ENCODE peak calls at places on chromosomes 12 and 14, in ten cellular contexts. G is Calu3; U is HepG2; H is stimulated activated CD4-positive, alpha-beta T cell treated with anti-CD3 and anti-CD28 coated beads, Interleukin-15, amount 100 ng/mL, for 1 hour; A is MV-4-11; O is SW480; V is osteoblast; Y is upper lobe of left lung; Q is kidney tubule cell; T is KBM-7. D is an unnamed sample.

GRCh38 chr14:98593361-98593761 is 678.6 kb downstream of the BCL11B start:
- DNase-seq in H (no peak), Y (no peak), G (no peak), Q (no peak), O (no peak), U (no peak), V (no peak), A (no peak), T (no peak), D (no peak)

GRCh38 chr12:75978677-75979076 is 52.9 kb downstream of the PHLDA1 start:
- DNase-seq in Q (no peak), A (no peak), O (peak), U (no peak), V (no peak), T (no peak), G (no peak), Y (no peak), H (no peak), D (no peak)

GRCh38 chr12:3684449-3685051 is 68.4 kb downstream of the CRACR2A start:
- DNase-seq in Q (no peak), Y (no peak), A (no peak), V (no peak), G (no peak), O (no peak), T (no peak), U (no peak), H (no peak), D (no peak)

GRCh38 chr14:55951366-55952206 is 166.6 kb upstream of the PELI2 start:
- DNase-seq in H (no peak), Y (no peak), T (no peak), O (no peak), V (no peak), G (no peak), Q (no peak), A (no peak), U (no peak), D (no peak)

GRCh38 chr12:14961466-14962155 is at the start of gene ARHGDIB:
- DNase-seq in O (no peak), U (no peak), A (peak), V (no peak), Y (peak), T (peak), Q (peak), G (no peak), H (no peak), D (no peak)

GRCh38 chr12:117440384-117440783 is 79.0 kb upstream of the NOS1 start:
- DNase-seq in U (no peak), T (no peak), G (no peak), Y (no peak), V (no peak), O (no peak), Q (no peak), H (no peak), A (no peak), D (no peak)

GRCh38 chr14:61466249-61466904 is 145.0 kb downstream of the PRKCH start:
- DNase-seq in U (peak), G (no peak), Y (peak), Q (peak), V (peak), H (no peak), A (no peak), O (no peak), T (no peak), D (peak)

GRCh38 chr14:89617471-89618291 is 200.6 kb upstream of the FOXN3 start:
- DNase-seq in T (peak), A (no peak), Q (peak), H (no peak), V (peak), O (peak), U (peak), G (no peak), Y (peak), D (peak)

GRCh38 chr12:109714141-109714912 is 702 bp downstream of the FAM222A start:
- DNase-seq in Y (peak), H (peak), O (peak), A (peak), Q (peak), V (peak), G (peak), U (peak), T (peak), D (no peak)

GRCh38 chr12:75724913-75725312 is 213.5 kb upstream of the KRR1 start:
- DNase-seq in A (no peak), G (peak), U (peak), Y (no peak), O (peak), T (peak), Q (peak), H (no peak), V (no peak), D (peak)

GRCh38 chr12:110367209-110367864 is 36.2 kb downstream of the ANAPC7 start:
- DNase-seq in V (no peak), Q (no peak), U (no peak), G (no peak), O (no peak), T (no peak), H (no peak), A (no peak), Y (no peak), D (no peak)

GRCh38 chr12:47316609-47317049 is 236.9 kb upstream of the AMIGO2 start:
- DNase-seq in V (no peak), Q (no peak), T (no peak), G (no peak), O (no peak), A (no peak), U (no peak), H (no peak), Y (no peak), D (no peak)

GRCh38 chr12:123897221-123897620 is 75.4 kb downstream of the CCDC92 start:
- DNase-seq in G (no peak), A (no peak), Y (no peak), Q (peak), U (no peak), T (no peak), V (no peak), H (no peak), O (peak), D (peak)

GRCh38 chr14:24232645-24233537 is at the start of gene GMPR2:
- DNase-seq in V (peak), U (no peak), A (no peak), Q (no peak), T (no peak), O (peak), G (no peak), Y (peak), H (peak), D (no peak)

D was measured in H4.